ENCODE peak calls at places on chromosome 11, in five cellular contexts. I is NCI-H1105 treated with DMSO at 0.1 percent for 48 hours; X is stimulated activated CD4-positive, alpha-beta T cell treated with anti-CD3 and anti-CD28 coated beads, TNF-alpha, amount 100 ng/mL, for 24 hours; M is SK-N-SH; C is cardiac fibroblast. Y is an unnamed sample.

GRCh38 chr11:77308838-77309237 is 7.4 kb upstream of the GDPD4 start:
- DNase-seq in M (no peak), C (no peak), X (no peak), I (no peak), Y (no peak)

GRCh38 chr11:114293201-114293711 is 2.9 kb upstream of the NNMT start:
- DNase-seq in C (peak), I (no peak), M (no peak), X (no peak), Y (no peak)

GRCh38 chr11:3359092-3359824 is 19.7 kb downstream of the ZNF195 start:
- DNase-seq in X (no peak), M (no peak), I (no peak), C (no peak), Y (no peak)

GRCh38 chr11:2982214-2982613 is 9.9 kb downstream of the NAP1L4 start:
- DNase-seq in X (no peak), C (no peak), I (no peak), M (no peak), Y (no peak)

GRCh38 chr11:119572481-119573424 is 149.8 kb upstream of the THY1 start:
- DNase-seq in C (no peak), X (no peak), M (no peak), I (no peak), Y (no peak)

GRCh38 chr11:128179049-128179448 is 408.3 kb downstream of the ETS1 start:
- DNase-seq in I (peak), X (no peak), C (no peak), M (peak), Y (no peak)

GRCh38 chr11:65430406-65431217 is 8.0 kb downstream of the NEAT1 start:
- DNase-seq in X (no peak), M (no peak), I (no peak), C (peak), Y (no peak)

GRCh38 chr11:117859061-117859460 is 17.4 kb downstream of the FXYD6 start:
- DNase-seq in M (no peak), I (no peak), X (no peak), C (no peak), Y (peak)

GRCh38 chr11:64776425-64776824 is 1.9 kb downstream of the SF1 start:
- DNase-seq in M (no peak), I (no peak), C (no peak), X (no peak), Y (no peak)

GRCh38 chr11:74013141-74013540 is 4.3 kb upstream of the UCP3 start:
- DNase-seq in M (no peak), X (no peak), I (no peak), C (no peak), Y (no peak)

Y was measured in mesothelial cell of epicardium.